ENCODE peak calls at places on chromosomes 4 and X, in six cellular contexts. T, B, K, M, F and P are unnamed samples.
A peak's percentile ranks its signal among the peaks of the same experiment; 100 is the strongest.

GRCh38 chr4:168832746-168833575 is 177.1 kb downstream of the CBR4 start:
- ATAC-seq in M (peak; percentile 25), F (peak; percentile 19), B (peak; percentile 52), T (peak; percentile 38), K (peak; percentile 59), P (peak; percentile 31)

GRCh38 chr4:96295143-96295763 is 455.4 kb downstream of the PDHA2 start:
- ATAC-seq in B (no peak), T (no peak), M (no peak), F (no peak), K (no peak), P (no peak)

GRCh38 chrX:128805236-128805635 is 718.1 kb downstream of the SMARCA1 start:
- ATAC-seq in M (peak; percentile 52), B (no peak), T (no peak), K (no peak), F (no peak), P (no peak)

GRCh38 chr4:128803783-128804182 is 5.7 kb upstream of the JADE1 start:
- ATAC-seq in M (no peak), T (no peak), K (no peak), B (no peak), F (no peak), P (no peak)

GRCh38 chrX:109939498-109939897 is 63.4 kb upstream of the TMEM164 start:
- ATAC-seq in T (no peak), B (no peak), M (no peak), K (peak; percentile 69), F (peak; percentile 62), P (no peak)

GRCh38 chr4:108426493-108426892 is 193.9 kb upstream of the RPL34 start:
- ATAC-seq in M (no peak), K (no peak), F (no peak), T (no peak), B (no peak), P (no peak)

GRCh38 chrX:84188320-84188834 is 378 bp upstream of the RPS6KA6 start:
- ATAC-seq in F (peak; percentile 51), K (peak; percentile 57), M (peak; percentile 71), B (peak; percentile 84), T (peak; percentile 67), P (peak; percentile 54)

GRCh38 chrX:30673405-30673804 is 20.2 kb downstream of the GK start:
- ATAC-seq in T (no peak), M (no peak), B (no peak), F (no peak), K (no peak), P (no peak)

GRCh38 chr4:64432674-64433073 is 23.4 kb upstream of the TECRL start:
- ATAC-seq in K (peak; percentile 21), B (no peak), T (no peak), F (peak; percentile 13), M (no peak), P (no peak)

GRCh38 chrX:39492495-39493162 is 605.1 kb downstream of the BCOR start:
- ATAC-seq in F (no peak), T (peak; percentile 58), B (peak; percentile 62), K (peak; percentile 55), M (peak; percentile 38), P (no peak)

GRCh38 chrX:135591871-135592270 is 71.4 kb downstream of the INTS6L start:
- ATAC-seq in K (no peak), F (no peak), M (no peak), B (no peak), T (no peak), P (no peak)

GRCh38 chr4:152709675-152710438 is 30.1 kb upstream of the TMEM154 start:
- ATAC-seq in F (no peak), T (no peak), K (no peak), B (no peak), M (no peak), P (no peak)

GRCh38 chrX:69961365-69962072 is 88.2 kb downstream of the AWAT2 start:
- ATAC-seq in T (no peak), M (no peak), K (no peak), B (no peak), F (no peak), P (no peak)

GRCh38 chr4:24764305-24764704 is 31.1 kb upstream of the SOD3 start:
- ATAC-seq in F (no peak), T (no peak), M (no peak), K (no peak), B (no peak), P (no peak)

GRCh38 chr4:143084566-143084965 is 100.2 kb upstream of the USP38 start:
- ATAC-seq in T (no peak), B (no peak), K (no peak), M (no peak), F (peak; percentile 61), P (no peak)

GRCh38 chr4:185576918-185577591 is 41.7 kb upstream of the PDLIM3 start:
- ATAC-seq in K (no peak), F (no peak), T (no peak), M (no peak), B (peak; percentile 62), P (no peak)

GRCh38 chr4:112272292-112272691 is 13.4 kb downstream of the TIFA start:
- ATAC-seq in B (no peak), T (no peak), F (no peak), M (no peak), K (no peak), P (no peak)

GRCh38 chrX:76148753-76149152 is 24.1 kb upstream of the PBDC1 start:
- ATAC-seq in K (no peak), F (no peak), B (no peak), M (peak; percentile 8), T (no peak), P (no peak)

GRCh38 chr4:21882050-21882839 is 66.3 kb downstream of the KCNIP4 start:
- ATAC-seq in F (no peak), K (no peak), M (no peak), B (no peak), T (no peak), P (no peak)

GRCh38 chr4:163367651-163368050 is 24.0 kb downstream of the NPY5R start:
- ATAC-seq in K (no peak), T (no peak), F (no peak), B (no peak), M (peak; percentile 24), P (no peak)

GRCh38 chrX:39766882-39767281 is 330.9 kb downstream of the BCOR start:
- ATAC-seq in B (peak; percentile 77), K (no peak), M (no peak), F (no peak), T (peak; percentile 74), P (no peak)